ENCODE peak calls at places on chromosome 7, in six cellular contexts. G is BE2C, A is endodermal cell, T is suprapubic skin, Y is transverse colon, Q is fibroblast of the aortic adventitia. V is an unnamed sample.

GRCh38 chr7:24917510-24918239 is 62.3 kb downstream of the OSBPL3 start:
- DNase-seq in G (no peak), A (no peak), T (no peak), Y (no peak), Q (peak), V (no peak)

GRCh38 chr7:128688492-128688891 is 16.4 kb downstream of the GARIN1A start:
- DNase-seq in G (no peak), A (no peak), T (no peak), Y (no peak), Q (no peak), V (no peak)

GRCh38 chr7:51314041-51314440 is 2.6 kb downstream of the COBL start:
- DNase-seq in G (no peak), A (peak), T (no peak), Y (no peak), Q (no peak), V (no peak)

GRCh38 chr7:48154792-48155413 is 16.4 kb upstream of the ABCA13 start:
- DNase-seq in G (peak), A (peak), T (no peak), Y (peak), Q (peak), V (no peak)

GRCh38 chr7:139828880-139829653 is at the start of gene TBXAS1:
- DNase-seq in G (no peak), A (peak), T (no peak), Y (peak), Q (no peak), V (peak)

GRCh38 chr7:64625114-64626082 is 40.5 kb upstream of the ZNF107 start:
- DNase-seq in G (no peak), A (no peak), T (no peak), Y (no peak), Q (no peak), V (no peak)

GRCh38 chr7:44391746-44392617 is 66.6 kb upstream of the CAMK2B start:
- DNase-seq in G (no peak), A (peak), T (no peak), Y (no peak), Q (no peak), V (no peak)

GRCh38 chr7:94382155-94382554 is 12.5 kb upstream of the COL1A2 start:
- DNase-seq in G (no peak), A (no peak), T (no peak), Y (no peak), Q (peak), V (no peak)

GRCh38 chr7:135321556-135321955 is 87.9 kb downstream of the STRA8 start:
- DNase-seq in G (peak), A (no peak), T (no peak), Y (no peak), Q (peak), V (no peak)

GRCh38 chr7:39400836-39401235 is 165.4 kb upstream of the YAE1 start:
- DNase-seq in G (no peak), A (no peak), T (no peak), Y (no peak), Q (no peak), V (no peak)

GRCh38 chr7:148264933-148265557 is 325.5 kb upstream of the C7orf33 start:
- DNase-seq in G (peak), A (peak), T (no peak), Y (no peak), Q (peak), V (peak)

GRCh38 chr7:159049266-159050025 is 95.2 kb downstream of the VIPR2 start:
- DNase-seq in G (no peak), A (peak), T (no peak), Y (no peak), Q (no peak), V (no peak)

GRCh38 chr7:158026636-158027265 is 560.9 kb downstream of the PTPRN2 start:
- DNase-seq in G (no peak), A (peak), T (peak), Y (no peak), Q (no peak), V (no peak)

GRCh38 chr7:101903505-101903849 is 86.1 kb downstream of the CUX1 start:
- DNase-seq in G (no peak), A (no peak), T (no peak), Y (no peak), Q (no peak), V (no peak)

GRCh38 chr7:94396606-94397005 is 1.9 kb downstream of the COL1A2 start:
- DNase-seq in G (no peak), A (no peak), T (no peak), Y (no peak), Q (peak), V (no peak)

GRCh38 chr7:82319674-82320118 is 123.9 kb downstream of the CACNA2D1 start:
- DNase-seq in G (peak), A (no peak), T (peak), Y (peak), Q (peak), V (no peak)

GRCh38 chr7:13181221-13181620 is 493.8 kb downstream of the ARL4A start:
- DNase-seq in G (no peak), A (no peak), T (no peak), Y (no peak), Q (peak), V (no peak)

GRCh38 chr7:34339061-34339526 is 318.9 kb upstream of the NPSR1 start:
- DNase-seq in G (no peak), A (no peak), T (no peak), Y (no peak), Q (no peak), V (no peak)

GRCh38 chr7:66602159-66602558 is 26.5 kb upstream of the KCTD7 start:
- DNase-seq in G (no peak), A (no peak), T (no peak), Y (no peak), Q (no peak), V (no peak)

GRCh38 chr7:138796038-138796580 is 1.7 kb upstream of the TMEM213 start:
- DNase-seq in G (no peak), A (no peak), T (peak), Y (no peak), Q (no peak), V (no peak)

GRCh38 chr7:134995239-134996096 is 9.2 kb downstream of the AGBL3 start:
- DNase-seq in G (no peak), A (no peak), T (no peak), Y (no peak), Q (no peak), V (peak)

GRCh38 chr7:1269336-1269890 is 36.7 kb downstream of the UNCX start:
- DNase-seq in G (no peak), A (no peak), T (no peak), Y (no peak), Q (no peak), V (no peak)

GRCh38 chr7:66504131-66504530 is 124.5 kb upstream of the KCTD7 start:
- DNase-seq in G (no peak), A (no peak), T (no peak), Y (no peak), Q (no peak), V (no peak)

GRCh38 chr7:84271550-84271949 is 77.0 kb upstream of the SEMA3A start:
- DNase-seq in G (no peak), A (no peak), T (no peak), Y (no peak), Q (peak), V (no peak)

GRCh38 chr7:74542558-74543117 is 88.9 kb downstream of the GTF2IRD1 start:
- DNase-seq in G (peak), A (no peak), T (no peak), Y (no peak), Q (no peak), V (no peak)

GRCh38 chr7:2982831-2983230 is 60.8 kb downstream of the CARD11 start:
- DNase-seq in G (no peak), A (no peak), T (no peak), Y (no peak), Q (no peak), V (no peak)

GRCh38 chr7:78006063-78006755 is 207.6 kb downstream of the PHTF2 start:
- DNase-seq in G (peak), A (peak), T (no peak), Y (no peak), Q (no peak), V (no peak)

GRCh38 chr7:30510124-30511074 is 5.8 kb upstream of the GGCT start:
- DNase-seq in G (peak), A (peak), T (no peak), Y (peak), Q (peak), V (peak)

GRCh38 chr7:46385662-46386309 is 464.7 kb upstream of the IGFBP3 start:
- DNase-seq in G (no peak), A (no peak), T (no peak), Y (no peak), Q (peak), V (no peak)

GRCh38 chr7:42972703-42973500 is 40.7 kb downstream of the MRPL32 start:
- DNase-seq in G (no peak), A (no peak), T (peak), Y (peak), Q (peak), V (no peak)

GRCh38 chr7:90222811-90223725 is 11.5 kb downstream of the STEAP2 start:
- DNase-seq in G (no peak), A (no peak), T (no peak), Y (no peak), Q (peak), V (no peak)

DNA sequence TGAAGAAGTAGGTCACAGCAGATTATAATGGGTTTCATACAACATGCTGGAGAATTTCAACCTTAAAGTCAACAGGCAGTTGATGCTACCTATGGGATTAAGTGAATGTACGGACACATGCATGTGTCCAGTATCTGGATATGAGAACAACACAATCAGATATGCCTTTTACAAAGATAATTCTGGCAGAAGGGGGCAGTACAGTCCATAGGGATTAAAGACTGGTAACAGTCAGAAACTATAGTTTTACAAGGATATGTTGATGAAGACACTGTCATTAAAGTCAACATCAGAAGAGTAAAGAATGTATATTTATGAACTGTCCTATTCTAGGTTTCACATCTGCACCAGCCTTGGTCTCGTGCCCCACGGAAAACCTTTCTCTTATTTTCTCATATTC is 41.5 kb downstream of the ANKMY2 start:
- DNase-seq in G (no peak), A (no peak), T (no peak), Y (no peak), Q (peak), V (no peak)
- TF ChIP-seq CTCF in G (no peak), A (peak), T (no peak), Y (no peak), Q (peak), V (peak)

GRCh38 chr7:27142562-27143021 is 889 bp downstream of the HOXA5 start:
- DNase-seq in G (no peak), A (peak), T (no peak), Y (no peak), Q (no peak), V (no peak)

GRCh38 chr7:27144799-27145166 is 1.3 kb upstream of the HOXA5 start:
- DNase-seq in G (peak), A (peak), T (no peak), Y (peak), Q (no peak), V (no peak)

GRCh38 chr7:27143022-27143949 is at the start of gene HOXA5:
- DNase-seq in G (peak), A (peak), T (peak), Y (peak), Q (peak), V (no peak)

GRCh38 chr7:27145167-27145883 is 1.8 kb upstream of the HOXA5 start:
- DNase-seq in G (peak), A (peak), T (peak), Y (no peak), Q (no peak), V (no peak)

GRCh38 chr7:27143950-27144798 is 693 bp upstream of the HOXA5 start:
- DNase-seq in G (no peak), A (no peak), T (no peak), Y (peak), Q (no peak), V (no peak)
- TF ChIP-seq CTCF in G (no peak), A (peak), T (peak), Y (peak), Q (no peak), V (no peak)

GRCh38 chr7:151744051-151744580 is 132.8 kb downstream of the PRKAG2 start:
- DNase-seq in G (no peak), A (no peak), T (no peak), Y (no peak), Q (no peak), V (no peak)

GRCh38 chr7:151744656-151745055 is 132.3 kb downstream of the PRKAG2 start:
- DNase-seq in G (no peak), A (no peak), T (no peak), Y (no peak), Q (no peak), V (no peak)

GRCh38 chr7:151743481-151743983 is 133.4 kb downstream of the PRKAG2 start:
- DNase-seq in G (no peak), A (no peak), T (no peak), Y (no peak), Q (no peak), V (no peak)

GRCh38 chr7:151745706-151746105 is 131.2 kb downstream of the PRKAG2 start:
- DNase-seq in G (no peak), A (peak), T (no peak), Y (no peak), Q (no peak), V (no peak)

DNA sequence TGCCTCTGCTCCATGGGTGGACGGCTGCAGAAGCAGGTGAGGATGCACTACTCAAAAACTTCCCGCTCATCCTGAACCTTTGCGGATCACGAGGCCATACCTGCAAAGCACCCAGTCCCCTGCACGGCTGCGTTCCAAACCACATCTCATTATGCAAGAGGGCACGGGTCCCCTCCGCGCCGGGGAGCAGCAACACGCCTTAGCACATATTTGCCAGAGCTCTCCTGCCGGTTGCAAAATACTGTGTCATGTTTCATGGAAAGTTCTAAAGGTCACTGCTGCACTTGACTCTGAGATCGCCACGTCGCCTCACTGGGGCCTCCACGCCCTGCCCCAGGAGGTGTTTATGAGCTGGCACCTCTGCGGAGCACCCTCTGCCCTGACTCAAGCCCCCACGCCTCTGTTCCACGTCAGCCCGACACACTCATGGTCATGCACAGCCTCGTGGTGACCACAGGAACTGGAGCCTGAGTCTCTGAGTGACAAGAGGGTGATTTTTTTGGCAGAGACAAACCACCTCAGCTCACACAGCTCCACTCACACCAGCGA is 131.8 kb downstream of the PRKAG2 start:
- DNase-seq in G (no peak), A (peak), T (no peak), Y (peak), Q (peak), V (no peak)
- TF ChIP-seq CTCF in G (peak), A (peak), T (no peak), Y (peak), Q (peak), V (no peak)

DNA sequence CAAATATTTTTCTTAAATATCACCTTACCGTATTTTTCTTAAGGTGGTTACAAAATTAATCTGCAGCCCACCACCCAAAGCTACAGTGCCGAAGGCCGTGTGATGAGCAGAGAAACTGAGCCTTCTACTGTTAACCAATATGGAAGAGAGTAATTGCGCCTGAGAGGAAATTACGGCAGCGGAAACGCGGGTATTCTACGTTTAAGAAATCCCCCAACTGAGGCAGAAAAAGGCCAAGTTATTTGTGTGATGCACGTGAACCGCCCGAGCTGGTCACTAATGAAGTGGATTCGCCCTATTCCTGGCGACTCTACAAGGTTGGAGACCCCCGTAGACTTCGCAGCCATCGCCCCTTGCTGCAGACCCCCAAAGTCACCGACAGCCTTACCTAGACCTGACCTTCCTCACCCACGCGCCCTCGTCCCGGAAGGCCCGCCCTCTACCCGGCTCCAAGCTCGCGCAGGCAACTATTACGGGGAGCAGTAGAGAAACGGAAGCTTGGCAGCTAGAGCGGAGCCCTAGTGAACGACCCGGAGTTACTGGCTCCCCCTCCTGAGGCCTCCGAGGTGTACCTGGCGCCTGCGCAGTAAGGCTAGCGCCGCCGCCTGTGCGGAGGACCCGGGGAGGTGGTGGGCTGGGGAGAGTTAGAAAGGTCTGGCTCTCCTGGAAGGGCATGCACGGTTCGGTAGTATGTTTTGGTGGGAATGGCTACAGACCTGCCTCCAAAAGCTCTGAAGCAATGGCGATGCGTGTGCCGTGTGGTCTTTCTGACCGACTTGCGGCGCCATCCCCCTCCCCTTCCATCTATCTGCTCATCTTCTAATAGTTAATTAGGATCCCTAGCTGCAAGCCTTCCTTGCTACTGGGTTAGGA is at the start of gene MRPS33:
- DNase-seq in G (peak), A (peak), T (peak), Y (peak), Q (peak), V (peak)
- TF ChIP-seq CTCF in G (peak), A (peak), T (no peak), Y (no peak), Q (peak), V (peak)

GRCh38 chr7:121049028-121049791 is 60.7 kb downstream of the CPED1 start:
- DNase-seq in G (no peak), A (peak), T (no peak), Y (no peak), Q (peak), V (no peak)
- TF ChIP-seq CTCF in G (no peak), A (no peak), T (no peak), Y (no peak), Q (no peak), V (no peak)

GRCh38 chr7:26078437-26079362 is 73.3 kb upstream of the NFE2L3 start:
- DNase-seq in G (peak), A (peak), T (peak), Y (peak), Q (no peak), V (peak)
- TF ChIP-seq CTCF in G (peak), A (peak), T (peak), Y (no peak), Q (no peak), V (peak)

V was measured in GM13977.